ENCODE peak calls at places on chromosomes 16 and 17, in four cellular contexts. E is ascending aorta, B is progenitor cell of endocrine pancreas, D is psoas muscle. S is an unnamed sample.

GRCh38 chr16:350203-350602 is 2.3 kb downstream of the AXIN1 start:
- DNase-seq in B (no peak), E (no peak), D (no peak), S (no peak)

GRCh38 chr16:69495821-69496220 is 69.9 kb upstream of the NFAT5 start:
- DNase-seq in B (no peak), D (no peak), E (no peak), S (no peak)

GRCh38 chr17:37494401-37494831 is 4.7 kb downstream of the DUSP14 start:
- DNase-seq in E (no peak), D (no peak), B (no peak), S (no peak)

GRCh38 chr17:76612977-76613851 is 27.6 kb upstream of the ST6GALNAC2 start:
- DNase-seq in E (peak), D (no peak), B (no peak), S (no peak)

GRCh38 chr16:3513892-3514600 is 13.2 kb downstream of the CLUAP1 start:
- DNase-seq in D (no peak), E (no peak), B (no peak), S (no peak)

GRCh38 chr17:44786551-44787081 is 27.8 kb downstream of the ADAM11 start:
- DNase-seq in B (no peak), D (no peak), E (no peak), S (no peak)

GRCh38 chr17:76171701-76172100 is 30.7 kb upstream of the FOXJ1 start:
- DNase-seq in D (no peak), B (no peak), E (no peak), S (no peak)

GRCh38 chr17:65553009-65553645 is 8.3 kb downstream of the AXIN2 start:
- DNase-seq in E (no peak), B (no peak), D (no peak), S (no peak)

GRCh38 chr17:48002208-48002919 is 31.5 kb downstream of the CDK5RAP3 start:
- DNase-seq in B (no peak), D (no peak), E (no peak), S (peak)

GRCh38 chr17:75319818-75320691 is 30.8 kb upstream of the SLC25A19 start:
- DNase-seq in E (no peak), B (no peak), D (no peak), S (peak)

GRCh38 chr17:70168044-70168978 is 1.0 kb upstream of the KCNJ2 start:
- DNase-seq in D (peak), E (peak), B (peak), S (peak)

GRCh38 chr17:79223471-79223870 is 148.8 kb downstream of the ENGASE start:
- DNase-seq in D (no peak), B (no peak), E (no peak), S (no peak)

GRCh38 chr17:46147167-46147749 is 46.0 kb downstream of the KANSL1 start:
- DNase-seq in D (no peak), B (no peak), E (no peak), S (no peak)

GRCh38 chr16:74896389-74897370 is 88.2 kb downstream of the WDR59 start:
- DNase-seq in B (no peak), D (no peak), E (no peak), S (no peak)

GRCh38 chr17:82765357-82765756 is 13.5 kb downstream of the TBCD start:
- DNase-seq in D (peak), E (no peak), B (no peak), S (no peak)

GRCh38 chr16:28837672-28838557 is 8.2 kb downstream of the TUFM start:
- DNase-seq in D (no peak), B (no peak), E (no peak), S (no peak)

GRCh38 chr16:66856184-66856730 is 12.0 kb downstream of the CA7 start:
- DNase-seq in D (no peak), E (no peak), B (no peak), S (no peak)

GRCh38 chr17:80476877-80477646 is 655 bp upstream of the NPTX1 start:
- DNase-seq in E (no peak), B (no peak), D (no peak), S (peak)

GRCh38 chr17:13647551-13647950 is 45.8 kb upstream of the HS3ST3A1 start:
- DNase-seq in D (no peak), B (no peak), E (no peak), S (no peak)

GRCh38 chr16:19610200-19610599 is 54.7 kb downstream of the VPS35L start:
- DNase-seq in E (no peak), B (no peak), D (no peak), S (no peak)

GRCh38 chr16:15827709-15828343 is 29.0 kb downstream of the MYH11 start:
- DNase-seq in B (no peak), D (no peak), E (no peak), S (no peak)

GRCh38 chr16:84907575-84907974 is 87.8 kb downstream of the CRISPLD2 start:
- DNase-seq in B (no peak), D (peak), E (no peak), S (no peak)

GRCh38 chr16:621526-622105 is 9.2 kb upstream of the WFIKKN1 start:
- DNase-seq in D (no peak), E (no peak), B (no peak), S (no peak)

GRCh38 chr16:85554791-85555548 is 58.2 kb upstream of the GSE1 start:
- DNase-seq in D (peak), E (peak), B (peak), S (peak)

GRCh38 chr17:74542166-74542565 is 3.7 kb downstream of the CD300C start:
- DNase-seq in E (peak), D (no peak), B (no peak), S (no peak)

GRCh38 chr17:78879679-78880186 is 23.3 kb downstream of the CEP295NL start:
- DNase-seq in D (peak), E (peak), B (no peak), S (no peak)

DNA sequence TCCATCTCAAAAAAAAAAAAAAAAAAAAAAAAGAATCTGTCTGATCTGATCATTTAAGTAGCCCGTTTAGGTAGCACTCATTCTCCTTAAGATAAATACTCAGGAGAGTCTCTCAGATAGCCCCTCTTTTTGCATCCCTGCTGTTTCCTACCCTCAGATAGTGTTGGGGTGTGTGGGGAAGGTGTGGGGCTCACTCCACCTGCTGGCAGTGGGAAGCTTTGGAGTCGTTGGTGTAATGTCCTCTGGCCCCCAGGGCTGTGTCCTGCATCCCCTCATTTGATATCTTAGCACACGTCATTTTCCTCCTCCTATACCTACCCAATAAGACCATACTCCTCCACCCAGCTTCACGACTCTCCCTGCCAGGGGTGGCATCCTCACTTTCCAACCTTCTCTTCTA is 20.5 kb upstream of the MYH10 start:
- DNase-seq in D (no peak), B (no peak), E (no peak), S (no peak)
- TF ChIP-seq CTCF in D (no peak), B (no peak), E (no peak), S (peak)

GRCh38 chr16:57632568-57632967 is 4.1 kb downstream of the ADGRG1 start:
- DNase-seq in B (no peak), E (no peak), D (no peak), S (no peak)
- TF ChIP-seq CTCF in B (no peak), E (no peak), D (no peak), S (no peak)

GRCh38 chr16:65681406-65681805 is 559.5 kb upstream of the CDH11 start:
- DNase-seq in B (no peak), E (no peak), D (no peak), S (no peak)

GRCh38 chr16:65689726-65690125 is 567.9 kb upstream of the CDH11 start:
- DNase-seq in B (no peak), E (no peak), D (no peak), S (no peak)

GRCh38 chr16:65679785-65680184 is 557.9 kb upstream of the CDH11 start:
- DNase-seq in B (no peak), E (no peak), D (no peak), S (no peak)

DNA sequence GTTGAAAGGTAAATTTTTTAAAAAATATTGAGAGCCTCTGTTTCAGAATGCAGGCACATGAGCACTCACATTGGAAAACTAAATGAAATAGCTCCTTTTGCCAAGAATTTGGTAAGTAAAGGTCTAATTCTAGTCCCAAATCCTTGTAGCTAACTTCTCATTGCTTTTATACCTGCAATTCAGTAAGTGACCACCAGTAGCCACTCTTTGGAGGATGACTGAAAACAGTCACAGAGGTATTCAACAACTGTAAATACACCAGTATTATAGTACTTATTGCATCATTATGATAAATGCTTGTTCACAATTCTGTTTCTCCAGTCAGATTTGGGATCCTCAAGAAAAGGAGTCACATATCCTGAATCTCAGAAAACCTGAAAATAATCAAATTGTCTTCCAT is 562.4 kb upstream of the CDH11 start:
- DNase-seq in E (no peak), B (no peak), D (no peak), S (no peak)
- TF ChIP-seq CTCF in E (no peak), B (no peak), D (no peak), S (no peak)

GRCh38 chr17:81552244-81553017 is at the start of gene FAAP100:
- DNase-seq in E (peak), B (peak), D (peak), S (peak)

GRCh38 chr17:81553616-81554181 is 1.5 kb upstream of the FAAP100 start:
- DNase-seq in E (no peak), D (no peak), B (no peak), S (no peak)

GRCh38 chr17:81551458-81552243 is 502 bp downstream of the FAAP100 start:
- DNase-seq in D (no peak), B (no peak), E (no peak), S (peak)

GRCh38 chr17:81550830-81551457 is 1.2 kb downstream of the FAAP100 start:
- DNase-seq in D (no peak), B (no peak), E (no peak), S (no peak)

DNA sequence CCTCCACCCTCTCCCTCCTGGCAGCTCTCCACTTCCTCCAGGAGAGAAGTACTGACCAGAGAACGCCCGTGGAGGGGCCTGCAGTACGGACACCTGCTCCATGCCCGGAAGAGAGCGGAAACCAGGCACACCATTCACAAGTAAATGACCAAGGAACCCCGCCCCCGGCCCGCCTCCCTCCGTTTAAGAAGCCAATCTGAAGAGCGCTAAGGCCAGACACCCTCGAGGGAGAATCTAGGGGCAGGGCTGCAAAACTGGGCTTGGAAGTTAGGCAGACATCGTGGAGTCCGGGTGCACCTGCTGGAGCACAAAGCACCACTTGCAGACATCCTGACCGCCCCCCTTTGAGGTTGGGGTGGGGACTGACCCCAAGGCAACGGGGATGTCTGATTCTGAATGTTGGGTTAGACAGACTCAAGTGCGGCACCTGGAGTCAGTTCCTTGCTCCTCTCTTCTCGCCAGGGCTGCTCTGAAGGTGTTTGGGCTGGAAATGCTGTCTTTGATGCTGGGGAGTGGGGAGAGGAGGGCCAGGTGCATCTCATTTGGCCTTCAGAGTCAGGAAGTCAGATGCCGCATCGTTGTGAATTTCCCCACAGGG is 964 bp upstream of the FAAP100 start:
- DNase-seq in B (no peak), D (peak), E (peak), S (peak)
- TF ChIP-seq CTCF in B (no peak), D (no peak), E (no peak), S (peak)

GRCh38 chr17:55845385-55845784 is 94.5 kb downstream of the PCTP start:
- DNase-seq in D (peak), E (peak), B (peak), S (peak)
- TF ChIP-seq CTCF in D (peak), E (peak), B (peak), S (peak)

GRCh38 chr17:32854177-32854576 is 22.7 kb downstream of the MYO1D start:
- DNase-seq in B (no peak), E (no peak), D (no peak), S (no peak)

GRCh38 chr17:32855620-32856019 is 21.3 kb downstream of the MYO1D start:
- DNase-seq in B (no peak), D (no peak), E (no peak), S (no peak)

GRCh38 chr17:32852811-32853210 is 24.1 kb downstream of the MYO1D start:
- DNase-seq in D (no peak), B (no peak), E (no peak), S (no peak)

GRCh38 chr17:32849879-32850278 is 27.0 kb downstream of the MYO1D start:
- DNase-seq in D (no peak), B (no peak), E (no peak), S (no peak)

DNA sequence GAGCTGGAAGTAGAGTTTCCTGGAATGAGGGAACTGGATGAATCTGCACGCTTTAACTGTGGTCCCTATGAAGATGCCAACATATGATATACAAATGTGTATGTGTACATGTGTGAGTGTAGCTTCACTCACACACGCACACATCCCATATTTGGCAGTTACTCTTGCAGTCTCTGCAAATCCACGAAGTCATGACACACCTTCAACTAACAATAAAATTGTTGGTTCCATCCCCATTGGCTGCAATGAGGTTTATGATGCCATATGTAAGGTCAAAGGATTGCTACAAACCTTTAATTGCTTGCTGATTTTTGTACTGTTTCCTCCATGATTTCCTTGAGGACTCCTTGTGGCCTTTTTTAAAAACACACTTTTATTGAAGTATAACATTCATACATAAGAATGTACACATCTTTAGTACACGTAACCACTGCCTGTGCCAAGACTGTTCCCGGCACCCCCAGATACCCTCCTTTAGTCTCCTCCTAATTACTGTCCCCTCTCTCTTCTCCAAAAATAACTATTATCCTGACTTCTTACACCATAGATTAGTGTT is 22.0 kb downstream of the MYO1D start:
- DNase-seq in B (no peak), E (no peak), D (no peak), S (no peak)
- TF ChIP-seq CTCF in B (no peak), E (no peak), D (no peak), S (no peak)

DNA sequence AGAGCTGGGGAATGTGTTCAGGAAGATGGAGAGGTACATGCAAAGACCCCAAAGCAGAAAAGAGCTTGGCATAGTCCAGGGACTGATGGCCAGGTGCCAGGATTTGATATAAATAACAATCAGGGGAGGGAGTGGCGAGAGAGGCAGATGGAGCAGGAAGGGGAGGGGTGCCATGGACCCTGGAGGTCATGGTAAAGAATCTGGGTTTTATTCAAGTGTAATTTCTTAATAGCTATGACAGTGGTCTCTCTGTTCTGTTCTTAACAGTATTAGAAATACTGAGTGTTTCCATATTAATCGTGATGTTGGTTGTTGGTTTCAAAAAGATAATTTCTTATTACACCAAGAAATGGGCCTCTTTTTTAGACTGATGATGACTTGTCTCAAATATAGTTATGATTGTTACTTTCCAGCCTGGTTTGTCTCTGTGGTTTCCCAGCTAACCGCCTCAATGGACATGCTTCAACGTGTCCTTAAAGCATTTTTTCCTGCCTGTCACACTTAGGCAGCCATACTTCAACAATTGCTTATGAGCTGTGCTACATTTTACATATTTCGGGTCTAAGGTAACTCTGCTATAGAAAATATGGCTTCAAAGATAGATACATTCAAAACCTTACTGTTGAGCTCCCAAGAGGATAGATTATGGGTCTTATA is 49.4 kb downstream of the MYH10 start:
- DNase-seq in E (no peak), D (no peak), B (no peak), S (peak)
- TF ChIP-seq CTCF in E (no peak), D (no peak), B (no peak), S (no peak)

GRCh38 chr17:16976686-16977550 is 5.0 kb upstream of the TNFRSF13B start:
- DNase-seq in D (no peak), E (no peak), B (no peak), S (no peak)
- TF ChIP-seq CTCF in D (no peak), E (no peak), B (no peak), S (no peak)

DNA sequence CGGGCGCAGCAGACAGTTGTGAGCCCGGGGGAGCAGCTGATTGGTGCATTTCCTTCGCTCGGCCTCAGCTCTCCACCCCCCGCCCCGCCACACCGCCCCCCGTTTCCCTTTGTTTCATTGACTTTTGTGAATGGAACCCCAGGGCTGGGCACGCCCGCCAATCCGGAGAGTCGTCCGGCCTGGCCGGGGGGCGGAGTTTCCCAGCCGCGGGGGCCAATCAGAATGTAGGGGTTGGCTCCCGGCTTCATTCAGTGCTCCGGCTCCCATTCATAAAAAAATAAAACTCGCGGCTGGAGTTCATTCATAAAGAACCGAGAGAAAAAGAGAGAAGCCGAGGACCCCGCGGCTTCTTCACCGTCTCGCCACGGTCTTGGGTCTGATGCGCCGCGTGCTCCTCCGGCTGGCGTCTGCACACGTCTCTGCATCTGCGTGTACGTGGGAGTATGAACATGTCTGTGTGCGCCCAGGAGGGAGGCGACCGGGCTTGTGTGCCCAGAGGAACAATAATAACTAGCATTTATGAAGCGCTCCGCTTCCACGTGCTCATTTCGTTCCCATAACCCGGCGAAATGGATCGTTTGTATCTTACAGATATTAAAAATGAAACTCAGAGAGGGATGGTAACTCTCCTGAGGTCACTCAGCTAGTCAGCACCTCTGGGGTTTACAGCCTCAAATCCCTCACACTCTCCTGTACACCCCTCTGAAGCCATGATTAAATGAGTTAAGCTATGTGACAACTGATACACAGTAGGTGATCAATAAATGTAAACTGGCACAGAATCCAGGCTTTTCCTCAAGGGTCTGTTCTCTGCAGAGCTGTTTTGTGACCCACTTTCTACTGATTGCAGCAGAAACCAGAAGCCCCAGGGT is at the start of gene ETV4:
- DNase-seq in D (peak), E (peak), B (peak), S (peak)
- TF ChIP-seq CTCF in D (no peak), E (no peak), B (no peak), S (no peak)

GRCh38 chr17:57835333-57835900 is 14.4 kb downstream of the MRPS23 start:
- DNase-seq in B (no peak), E (peak), D (no peak), S (no peak)

GRCh38 chr17:57832299-57832698 is 17.5 kb downstream of the MRPS23 start:
- DNase-seq in B (no peak), E (no peak), D (no peak), S (no peak)

GRCh38 chr17:57834146-57834741 is 15.6 kb downstream of the MRPS23 start:
- DNase-seq in E (peak), B (no peak), D (peak), S (no peak)

GRCh38 chr17:57832711-57833596 is 16.9 kb downstream of the MRPS23 start:
- DNase-seq in D (peak), B (peak), E (peak), S (peak)

GRCh38 chr17:57833597-57833939 is 16.3 kb downstream of the MRPS23 start:
- DNase-seq in D (no peak), E (no peak), B (no peak), S (no peak)
- TF ChIP-seq CTCF in D (peak), E (no peak), B (no peak), S (no peak)

S was measured in GM13977.